ENCODE peak calls at places on chromosome 15, in nine cellular contexts. D is GM23338; V is neuronal stem cell; M is uterus; Q is kidney; L is HL-60; H is CD8-positive, alpha-beta memory T cell; P is MM.1S; K is naive thymus-derived CD4-positive, alpha-beta T cell. F is an unnamed sample.
A peak's percentile ranks its signal among the peaks of the same experiment; 100 is the strongest.

GRCh38 chr15:57114070-57114469 is 195.6 kb downstream of the TCF12 start:
- DNase-seq in D (no peak), V (no peak), M (no peak), Q (no peak), L (peak; percentile 60), H (no peak), P (no peak), K (no peak), F (no peak)

GRCh38 chr15:29093065-29093435 is 176.6 kb downstream of the NSMCE3 start:
- DNase-seq in D (no peak), V (no peak), M (no peak), Q (peak; percentile 63), L (no peak), H (no peak), P (no peak), K (no peak), F (no peak)

GRCh38 chr15:76823903-76824302 is 81.2 kb downstream of the SCAPER start:
- DNase-seq in D (no peak), V (no peak), M (no peak), Q (no peak), L (no peak), H (no peak), P (no peak), K (no peak), F (no peak)

GRCh38 chr15:61441901-61442300 is 212.8 kb upstream of the RORA start:
- DNase-seq in D (no peak), V (no peak), M (no peak), Q (no peak), L (no peak), H (no peak), P (no peak), K (no peak), F (no peak)

GRCh38 chr15:47718474-47719440 is 1.5 kb downstream of the SEMA6D start:
- DNase-seq in D (peak; percentile 40), V (no peak), M (peak; percentile 15), Q (no peak), L (no peak), H (no peak), P (no peak), K (no peak), F (no peak)

GRCh38 chr15:68328485-68328884 is 50.9 kb downstream of the FEM1B start:
- DNase-seq in D (no peak), V (no peak), M (no peak), Q (peak; percentile 6), L (no peak), H (no peak), P (no peak), K (no peak), F (no peak)

GRCh38 chr15:60299452-60300047 is 98.2 kb downstream of the ANXA2 start:
- DNase-seq in D (peak; percentile 48), V (no peak), M (peak; percentile 49), Q (no peak), L (no peak), H (no peak), P (no peak), K (no peak), F (peak; percentile 51)

GRCh38 chr15:71115567-71116351 is 488 bp downstream of the THSD4 start:
- DNase-seq in D (peak; percentile 67), V (no peak), M (peak; percentile 57), Q (peak; percentile 80), L (peak; percentile 7), H (no peak), P (peak; percentile 60), K (no peak), F (no peak)

DNA sequence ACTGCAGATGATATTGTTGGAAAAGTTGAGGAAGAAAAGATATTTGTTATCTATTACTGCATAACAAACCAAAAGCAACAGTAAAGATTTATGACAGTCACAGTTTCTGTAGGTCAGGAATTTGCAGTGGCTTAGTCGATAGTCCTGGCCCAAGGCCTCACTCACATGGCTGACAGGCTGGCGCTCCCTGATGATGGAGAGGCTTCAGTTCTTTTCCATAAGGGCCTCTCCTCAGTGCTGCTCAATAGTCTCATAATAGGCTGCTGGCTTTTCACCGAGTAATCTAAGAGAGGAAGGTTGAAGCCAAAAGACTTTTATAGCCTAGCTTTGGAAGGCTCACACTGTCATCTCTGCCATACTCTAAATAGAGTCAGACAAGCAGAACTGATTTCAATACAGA is 17.7 kb downstream of the IREB2 start:
- DNase-seq in D (no peak), V (no peak), M (no peak), Q (no peak), L (no peak), H (no peak), P (no peak), K (no peak), F (no peak)
- H3K27ac ChIP-seq in D (no peak overlapping the region), V (no peak overlapping the region), M (peak overlapping the region; percentile 30), Q (no peak overlapping the region), L (no peak overlapping the region), H (no peak overlapping the region), P (no peak overlapping the region), K (no peak overlapping the region), F (no peak overlapping the region)

GRCh38 chr15:98363416-98363815 is 284.9 kb upstream of the IGF1R start:
- DNase-seq in D (no peak), V (no peak), M (no peak), Q (no peak), L (no peak), H (no peak), P (no peak), K (no peak), F (no peak)

GRCh38 chr15:98363955-98364354 is 284.4 kb upstream of the IGF1R start:
- DNase-seq in D (no peak), V (no peak), M (no peak), Q (no peak), L (no peak), H (no peak), P (no peak), K (no peak), F (no peak)

GRCh38 chr15:98369081-98369716 is 279.1 kb upstream of the IGF1R start:
- DNase-seq in D (no peak), V (no peak), M (no peak), Q (no peak), L (no peak), H (no peak), P (no peak), K (no peak), F (no peak)
- H3K27ac ChIP-seq in D (no peak overlapping the region), V (no peak overlapping the region), M (no peak overlapping the region), Q (no peak overlapping the region), L (no peak overlapping the region), H (no peak overlapping the region), P (no peak overlapping the region), K (no peak overlapping the region), F (no peak overlapping the region)

GRCh38 chr15:62821384-62822131 is 221.0 kb upstream of the TPM1 start:
- DNase-seq in D (no peak), V (no peak), M (no peak), Q (no peak), L (no peak), H (no peak), P (no peak), K (no peak), F (no peak)

GRCh38 chr15:62818691-62819090 is 223.9 kb upstream of the TPM1 start:
- DNase-seq in D (no peak), V (no peak), M (no peak), Q (no peak), L (no peak), H (no peak), P (no peak), K (no peak), F (no peak)

GRCh38 chr15:62822228-62822627 is 220.3 kb upstream of the TPM1 start:
- DNase-seq in D (no peak), V (no peak), M (no peak), Q (no peak), L (no peak), H (no peak), P (no peak), K (no peak), F (no peak)

GRCh38 chr15:62828364-62828763 is 214.2 kb upstream of the TPM1 start:
- DNase-seq in D (no peak), V (no peak), M (no peak), Q (no peak), L (no peak), H (no peak), P (no peak), K (no peak), F (no peak)

DNA sequence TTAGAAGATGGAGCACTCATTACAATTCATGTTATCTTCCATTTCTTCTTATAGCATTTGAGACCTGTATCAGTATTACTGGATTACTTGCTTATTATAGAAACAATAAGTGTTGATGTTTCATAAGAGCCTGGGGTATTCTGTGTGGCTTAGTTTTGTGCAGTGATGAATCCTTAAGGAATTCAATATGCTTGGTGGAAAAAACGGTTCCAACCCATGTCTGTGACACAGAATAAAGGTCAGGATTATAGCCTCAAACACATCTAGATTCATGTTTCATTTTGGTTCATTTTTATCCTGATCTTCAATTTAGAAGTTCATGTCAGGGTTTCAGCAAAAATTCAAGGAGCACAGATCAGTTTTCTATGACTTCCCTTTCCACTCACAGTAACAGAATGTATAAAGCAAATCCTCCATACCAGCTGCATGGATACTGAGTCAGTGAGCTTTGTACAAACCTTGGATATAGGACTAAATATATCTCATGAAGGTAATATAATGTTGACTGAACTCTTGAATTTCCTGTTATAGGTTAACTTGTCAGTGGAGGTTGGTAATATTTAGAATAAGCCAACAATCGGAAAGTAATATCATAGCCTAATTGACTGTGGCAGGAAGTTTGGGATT is 218.3 kb upstream of the TPM1 start:
- DNase-seq in D (no peak), V (no peak), M (no peak), Q (no peak), L (no peak), H (no peak), P (no peak), K (no peak), F (no peak)
- H3K27ac ChIP-seq in D (no peak overlapping the region), V (no peak overlapping the region), M (no peak overlapping the region), Q (no peak overlapping the region), L (no peak overlapping the region), H (no peak overlapping the region), P (no peak overlapping the region), K (no peak overlapping the region), F (no peak overlapping the region)

GRCh38 chr15:25787855-25788521 is 75.1 kb downstream of the ATP10A start:
- DNase-seq in D (no peak), V (no peak), M (no peak), Q (peak; percentile 58), L (no peak), H (no peak), P (no peak), K (no peak), F (no peak)

GRCh38 chr15:25789206-25789605 is 73.9 kb downstream of the ATP10A start:
- DNase-seq in D (no peak), V (no peak), M (peak; percentile 28), Q (peak; percentile 6), L (no peak), H (no peak), P (no peak), K (no peak), F (no peak)

GRCh38 chr15:25792128-25792527 is 71.0 kb downstream of the ATP10A start:
- DNase-seq in D (no peak), V (no peak), M (no peak), Q (peak; percentile 41), L (no peak), H (no peak), P (no peak), K (no peak), F (no peak)

GRCh38 chr15:25789616-25790002 is 73.5 kb downstream of the ATP10A start:
- DNase-seq in D (no peak), V (no peak), M (no peak), Q (peak; percentile 21), L (no peak), H (no peak), P (no peak), K (no peak), F (no peak)

DNA sequence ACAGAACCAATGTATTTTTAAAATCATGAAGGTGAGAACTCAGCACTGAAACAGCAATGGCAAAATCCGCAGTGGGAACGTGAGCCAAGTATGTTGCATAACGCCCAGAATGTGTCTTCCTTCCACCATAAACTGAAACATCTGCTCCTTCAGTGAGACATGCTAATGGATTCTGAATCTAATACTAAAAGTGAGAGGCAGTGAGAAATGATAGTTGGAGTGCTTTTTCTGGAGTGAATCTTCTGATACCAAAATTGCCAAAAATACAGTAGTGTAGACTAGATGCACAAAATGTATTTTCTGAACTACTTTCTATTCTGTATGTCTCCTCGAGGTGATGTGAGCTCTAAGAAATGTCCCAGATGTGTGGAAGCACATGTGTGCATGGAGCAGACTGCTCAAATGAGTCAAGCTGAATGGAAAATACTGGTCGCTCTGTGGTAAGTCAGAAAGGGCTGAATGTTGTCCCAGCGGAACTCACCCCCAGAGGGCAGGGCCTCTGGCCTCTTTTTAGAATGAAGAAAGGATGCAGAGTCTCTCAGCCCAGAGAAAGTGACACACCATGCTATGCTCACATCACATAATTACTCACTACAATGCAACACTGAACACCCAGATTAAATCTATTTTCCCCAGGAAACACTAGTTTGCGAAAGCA is 73.0 kb downstream of the ATP10A start:
- DNase-seq in D (peak; percentile 31), V (no peak), M (peak; percentile 70), Q (peak; percentile 64), L (no peak), H (no peak), P (no peak), K (no peak), F (no peak)
- H3K27ac ChIP-seq in D (no peak overlapping the region), V (no peak overlapping the region), M (peak overlapping the region; percentile 9), Q (no peak overlapping the region), L (no peak overlapping the region), H (no peak overlapping the region), P (no peak overlapping the region), K (no peak overlapping the region), F (no peak overlapping the region)